ENCODE peak calls at places on chromosomes 13 and 19, in eight cellular contexts. B, E, K, W, G, M, F and J are unnamed samples.
A peak's percentile ranks its signal among the peaks of the same experiment; 100 is the strongest.

GRCh38 chr19:17830567-17831418 is 9.5 kb upstream of the INSL3 start:
- DNase-seq in B (peak; percentile 50), E (no peak), K (peak; percentile 84), W (peak; percentile 71), G (peak; percentile 24), M (peak; percentile 17), F (peak; percentile 84), J (peak; percentile 87)

GRCh38 chr19:13441810-13442512 is 64.3 kb downstream of the CACNA1A start:
- DNase-seq in B (peak; percentile 51), E (peak; percentile 14), K (peak; percentile 27), W (no peak), G (no peak), M (peak; percentile 31), F (peak; percentile 55), J (peak; percentile 68)

GRCh38 chr13:45873491-45874360 is 22.2 kb upstream of the SIAH3 start:
- DNase-seq in B (no peak), E (no peak), K (peak; percentile 21), W (no peak), G (no peak), M (no peak), F (no peak), J (no peak)

GRCh38 chr19:17755977-17756670 is 4.8 kb downstream of the FCHO1 start:
- DNase-seq in B (peak; percentile 52), E (no peak), K (peak; percentile 80), W (no peak), G (no peak), M (peak; percentile 13), F (peak; percentile 58), J (no peak)

GRCh38 chr13:113123226-113124150 is 889 bp downstream of the F10 start:
- DNase-seq in B (no peak), E (no peak), K (no peak), W (no peak), G (no peak), M (no peak), F (no peak), J (peak; percentile 82)

GRCh38 chr19:19459707-19460251 is 54.3 kb downstream of the GATAD2A start:
- DNase-seq in B (peak; percentile 63), E (peak; percentile 40), K (peak; percentile 56), W (no peak), G (no peak), M (peak; percentile 45), F (peak; percentile 82), J (peak; percentile 79)

GRCh38 chr19:12720851-12721655 is 2.7 kb downstream of the TNPO2 start:
- DNase-seq in B (no peak), E (no peak), K (peak; percentile 46), W (peak; percentile 60), G (no peak), M (no peak), F (peak; percentile 37), J (no peak)

GRCh38 chr13:36981156-36981743 is 17.9 kb downstream of the ALG5 start:
- DNase-seq in B (no peak), E (no peak), K (peak; percentile 85), W (no peak), G (no peak), M (no peak), F (no peak), J (no peak)

GRCh38 chr13:113053801-113054604 is 51.6 kb upstream of the F7 start:
- DNase-seq in B (no peak), E (no peak), K (no peak), W (peak; percentile 29), G (no peak), M (no peak), F (no peak), J (peak; percentile 72)

GRCh38 chr13:85536706-85537105 is 262.5 kb downstream of the SLITRK6 start:
- DNase-seq in B (no peak), E (no peak), K (peak; percentile 22), W (no peak), G (no peak), M (no peak), F (no peak), J (no peak)

GRCh38 chr19:13117772-13118423 is at the start of gene NACC1:
- DNase-seq in B (peak; percentile 89), E (peak; percentile 74), K (peak; percentile 89), W (peak; percentile 95), G (peak; percentile 82), M (peak; percentile 83), F (peak; percentile 93), J (peak; percentile 97)

GRCh38 chr13:93771782-93772181 is 545.2 kb downstream of the GPC6 start:
- DNase-seq in B (no peak), E (no peak), K (peak; percentile 59), W (no peak), G (no peak), M (no peak), F (no peak), J (no peak)

GRCh38 chr19:33392341-33393285 is 19.1 kb downstream of the CEBPG start:
- DNase-seq in B (no peak), E (no peak), K (no peak), W (peak; percentile 68), G (no peak), M (no peak), F (no peak), J (peak; percentile 80)

GRCh38 chr13:45540864-45541263 is 74.7 kb downstream of the ERICH6B start:
- DNase-seq in B (no peak), E (no peak), K (no peak), W (no peak), G (no peak), M (no peak), F (no peak), J (no peak)

GRCh38 chr19:6556480-6556879 is 25.7 kb downstream of the TNFSF9 start:
- DNase-seq in B (no peak), E (no peak), K (peak; percentile 20), W (no peak), G (no peak), M (no peak), F (no peak), J (no peak)

GRCh38 chr13:29619995-29620394 is 24.5 kb upstream of the SLC7A1 start:
- DNase-seq in B (no peak), E (no peak), K (peak; percentile 34), W (no peak), G (no peak), M (no peak), F (no peak), J (no peak)

GRCh38 chr19:39951686-39952085 is 17.3 kb upstream of the FCGBP start:
- DNase-seq in B (no peak), E (peak; percentile 6), K (peak; percentile 82), W (no peak), G (no peak), M (no peak), F (no peak), J (no peak)

GRCh38 chr19:41261474-41262190 is 2.5 kb upstream of the HNRNPUL1 start:
- DNase-seq in B (no peak), E (no peak), K (no peak), W (no peak), G (no peak), M (no peak), F (no peak), J (no peak)